ENCODE peak calls at places on chromosomes 1 and 21, in ten cellular contexts. B, G, Y, N, X, J, I, C, K and P are unnamed samples.
A peak's percentile ranks its signal among the peaks of the same experiment; 100 is the strongest.

GRCh38 chr1:23274134-23274505 is 56.8 kb upstream of the HTR1D start:
- DNase-seq in B (no peak), G (no peak), Y (no peak), N (no peak), X (no peak), J (no peak), I (no peak), C (no peak), K (no peak), P (no peak)

GRCh38 chr1:15046487-15047165 is 106.9 kb upstream of the TMEM51 start:
- DNase-seq in B (peak; percentile 84), G (no peak), Y (peak; percentile 13), N (peak; percentile 66), X (peak; percentile 10), J (peak; percentile 92), I (peak; percentile 87), C (peak; percentile 91), K (peak; percentile 94), P (peak; percentile 75)

GRCh38 chr1:180630408-180631196 is 1.2 kb upstream of the XPR1 start:
- DNase-seq in B (no peak), G (no peak), Y (no peak), N (no peak), X (no peak), J (no peak), I (no peak), C (no peak), K (no peak), P (no peak)

GRCh38 chr1:31701137-31701736 is 2.6 kb downstream of the COL16A1 start:
- DNase-seq in B (peak; percentile 98), G (peak; percentile 81), Y (no peak), N (no peak), X (no peak), J (peak; percentile 99), I (peak; percentile 98), C (no peak), K (peak; percentile 88), P (peak; percentile 94)

GRCh38 chr1:224114787-224115175 is 870 bp downstream of the FBXO28 start:
- DNase-seq in B (peak; percentile 23), G (no peak), Y (no peak), N (no peak), X (no peak), J (peak; percentile 8), I (peak; percentile 14), C (peak; percentile 45), K (no peak), P (peak; percentile 20)

GRCh38 chr1:229410692-229411433 is 23.0 kb downstream of the ACTA1 start:
- DNase-seq in B (peak; percentile 85), G (peak; percentile 53), Y (no peak), N (peak; percentile 42), X (no peak), J (peak; percentile 47), I (peak; percentile 16), C (peak; percentile 56), K (peak; percentile 61), P (peak; percentile 27)

GRCh38 chr1:30505853-30506784 is 217.3 kb downstream of the MATN1 start:
- DNase-seq in B (no peak), G (no peak), Y (no peak), N (no peak), X (no peak), J (no peak), I (no peak), C (no peak), K (no peak), P (no peak)

GRCh38 chr1:39981385-39981784 is 26.4 kb downstream of the MFSD2A start:
- DNase-seq in B (no peak), G (no peak), Y (no peak), N (no peak), X (no peak), J (no peak), I (no peak), C (no peak), K (no peak), P (no peak)

GRCh38 chr1:233547726-233548125 is 66.2 kb upstream of the KCNK1 start:
- DNase-seq in B (no peak), G (no peak), Y (no peak), N (no peak), X (no peak), J (no peak), I (no peak), C (no peak), K (no peak), P (no peak)

GRCh38 chr1:205258313-205259176 is 30.8 kb downstream of the TMCC2 start:
- DNase-seq in B (peak; percentile 78), G (no peak), Y (no peak), N (no peak), X (no peak), J (no peak), I (peak; percentile 87), C (no peak), K (peak; percentile 60), P (peak; percentile 78)

GRCh38 chr1:28895896-28896608 is 18.3 kb upstream of the EPB41 start:
- DNase-seq in B (no peak), G (no peak), Y (no peak), N (no peak), X (no peak), J (peak; percentile 33), I (peak; percentile 12), C (no peak), K (peak; percentile 45), P (no peak)

GRCh38 chr1:199909137-199909536 is 118.4 kb upstream of the NR5A2 start:
- DNase-seq in B (peak; percentile 3), G (no peak), Y (no peak), N (no peak), X (no peak), J (no peak), I (no peak), C (no peak), K (no peak), P (peak; percentile 16)

GRCh38 chr1:82065917-82066316 is 265.2 kb downstream of the ADGRL2 start:
- DNase-seq in B (no peak), G (no peak), Y (no peak), N (no peak), X (no peak), J (no peak), I (no peak), C (no peak), K (no peak), P (no peak)

GRCh38 chr1:184558691-184559090 is 171.9 kb downstream of the C1orf21 start:
- DNase-seq in B (no peak), G (no peak), Y (no peak), N (no peak), X (no peak), J (no peak), I (no peak), C (no peak), K (no peak), P (no peak)

GRCh38 chr1:20302093-20302471 is 11.4 kb downstream of the VWA5B1 start:
- DNase-seq in B (no peak), G (no peak), Y (no peak), N (no peak), X (no peak), J (peak; percentile 30), I (no peak), C (no peak), K (no peak), P (no peak)

GRCh38 chr1:29849038-29849750 is 612.9 kb downstream of the PTPRU start:
- DNase-seq in B (peak; percentile 41), G (no peak), Y (no peak), N (peak; percentile 59), X (peak; percentile 5), J (peak; percentile 38), I (peak; percentile 40), C (peak; percentile 76), K (peak; percentile 35), P (peak; percentile 16)

GRCh38 chr1:241270016-241270415 is 87.0 kb downstream of the RGS7 start:
- DNase-seq in B (no peak), G (no peak), Y (no peak), N (no peak), X (no peak), J (no peak), I (no peak), C (no peak), K (no peak), P (no peak)

GRCh38 chr1:173213665-173214064 is 6.5 kb upstream of the TNFSF4 start:
- DNase-seq in B (no peak), G (no peak), Y (no peak), N (no peak), X (no peak), J (no peak), I (no peak), C (no peak), K (no peak), P (no peak)

GRCh38 chr1:113488576-113489177 is 98.4 kb downstream of the MAGI3 start:
- DNase-seq in B (peak; percentile 1), G (no peak), Y (no peak), N (no peak), X (no peak), J (no peak), I (peak; percentile 6), C (peak; percentile 24), K (no peak), P (peak; percentile 7)

GRCh38 chr1:237405912-237406311 is 363.9 kb downstream of the RYR2 start:
- DNase-seq in B (no peak), G (no peak), Y (no peak), N (no peak), X (no peak), J (no peak), I (no peak), C (no peak), K (no peak), P (no peak)

GRCh38 chr1:246827396-246827795 is 103.2 kb downstream of the SCCPDH start:
- DNase-seq in B (peak; percentile 64), G (no peak), Y (no peak), N (no peak), X (no peak), J (no peak), I (no peak), C (no peak), K (no peak), P (no peak)

GRCh38 chr21:15732290-15732995 is 2.7 kb downstream of the USP25 start:
- DNase-seq in B (no peak), G (peak; percentile 56), Y (no peak), N (peak; percentile 22), X (no peak), J (peak; percentile 51), I (peak; percentile 66), C (no peak), K (no peak), P (peak; percentile 75)

GRCh38 chr1:40783001-40783905 is at the start of gene KCNQ4:
- DNase-seq in B (peak; percentile 36), G (no peak), Y (no peak), N (no peak), X (no peak), J (no peak), I (no peak), C (peak; percentile 91), K (peak; percentile 66), P (no peak)

GRCh38 chr1:18158731-18159130 is 51.1 kb downstream of the IGSF21 start:
- DNase-seq in B (no peak), G (no peak), Y (no peak), N (no peak), X (no peak), J (no peak), I (no peak), C (no peak), K (no peak), P (no peak)

GRCh38 chr1:3436901-3437300 is 17.6 kb upstream of the ARHGEF16 start:
- DNase-seq in B (no peak), G (no peak), Y (no peak), N (no peak), X (no peak), J (no peak), I (no peak), C (no peak), K (no peak), P (no peak)